ENCODE peak calls at places on chromosome 22, in eight cellular contexts. T is PC-3, I is MM.1S, O is SK-N-SH, U is GM23338, X is hepatocyte, Q is HCT116, J is OCI-LY7. D is an unnamed sample.

GRCh38 chr22:32337015-32337414 is 20.7 kb upstream of the RFPL3 start:
- DNase-seq in T (no peak), I (no peak), O (no peak), U (no peak), X (no peak), Q (no peak), J (no peak), D (no peak)

GRCh38 chr22:46195487-46196165 is 45.3 kb downstream of the PPARA start:
- DNase-seq in T (no peak), I (no peak), O (no peak), U (no peak), X (no peak), Q (no peak), J (no peak), D (no peak)

GRCh38 chr22:37638351-37639069 is 959 bp upstream of the SH3BP1 start:
- DNase-seq in T (no peak), I (peak; percentile 76), O (no peak), U (no peak), X (peak; percentile 62), Q (no peak), J (no peak), D (no peak)

GRCh38 chr22:21775061-21775460 is 39.5 kb upstream of the YPEL1 start:
- DNase-seq in T (no peak), I (no peak), O (no peak), U (no peak), X (no peak), Q (no peak), J (no peak), D (no peak)

GRCh38 chr22:46209262-46209661 is 40.8 kb downstream of the CDPF1 start:
- DNase-seq in T (no peak), I (no peak), O (no peak), U (no peak), X (no peak), Q (no peak), J (no peak), D (no peak)

GRCh38 chr22:49490692-49491091 is 337.0 kb downstream of the BRD1 start:
- DNase-seq in T (no peak), I (no peak), O (no peak), U (no peak), X (no peak), Q (no peak), J (no peak), D (no peak)

GRCh38 chr22:48489551-48490512 is 1337.8 kb downstream of the BRD1 start:
- DNase-seq in T (no peak), I (peak; percentile 34), O (peak; percentile 48), U (no peak), X (peak; percentile 44), Q (no peak), J (no peak), D (peak; percentile 64)

GRCh38 chr22:41308544-41308947 is 7.2 kb downstream of the ZC3H7B start:
- DNase-seq in T (no peak), I (no peak), O (no peak), U (no peak), X (peak; percentile 75), Q (no peak), J (no peak), D (no peak)

GRCh38 chr22:46150615-46151423 is 493 bp downstream of the PPARA start:
- DNase-seq in T (no peak), I (peak; percentile 50), O (peak; percentile 97), U (peak; percentile 39), X (peak; percentile 40), Q (no peak), J (peak; percentile 13), D (peak; percentile 69)

GRCh38 chr22:42615092-42615859 is 593 bp upstream of the POLDIP3 start:
- DNase-seq in T (peak; percentile 96), I (peak; percentile 93), O (peak; percentile 79), U (peak; percentile 95), X (peak; percentile 95), Q (peak; percentile 99), J (peak; percentile 97), D (peak; percentile 91)

GRCh38 chr22:36911887-36912661 is 1.4 kb upstream of the CSF2RB start:
- DNase-seq in T (no peak), I (no peak), O (no peak), U (peak; percentile 84), X (no peak), Q (no peak), J (no peak), D (no peak)

GRCh38 chr22:49817359-49817758 is 10.3 kb downstream of the BRD1 start:
- DNase-seq in T (no peak), I (no peak), O (no peak), U (no peak), X (no peak), Q (no peak), J (no peak), D (no peak)

GRCh38 chr22:23221351-23221804 is 41.1 kb downstream of the BCR start:
- DNase-seq in T (no peak), I (no peak), O (no peak), U (no peak), X (no peak), Q (no peak), J (no peak), D (no peak)

GRCh38 chr22:42932857-42933782 is 76.0 kb upstream of the ARFGAP3 start:
- DNase-seq in T (no peak), I (no peak), O (no peak), U (no peak), X (no peak), Q (no peak), J (peak; percentile 73), D (no peak)

GRCh38 chr22:43263645-43264514 is 76.9 kb upstream of the TTLL12 start:
- DNase-seq in T (no peak), I (peak; percentile 83), O (peak; percentile 66), U (no peak), X (peak; percentile 84), Q (peak; percentile 48), J (no peak), D (no peak)

GRCh38 chr22:24466831-24467249 is 28.3 kb upstream of the UPB1 start:
- DNase-seq in T (peak; percentile 3), I (peak; percentile 57), O (no peak), U (no peak), X (no peak), Q (peak; percentile 6), J (no peak), D (peak; percentile 54)

DNA sequence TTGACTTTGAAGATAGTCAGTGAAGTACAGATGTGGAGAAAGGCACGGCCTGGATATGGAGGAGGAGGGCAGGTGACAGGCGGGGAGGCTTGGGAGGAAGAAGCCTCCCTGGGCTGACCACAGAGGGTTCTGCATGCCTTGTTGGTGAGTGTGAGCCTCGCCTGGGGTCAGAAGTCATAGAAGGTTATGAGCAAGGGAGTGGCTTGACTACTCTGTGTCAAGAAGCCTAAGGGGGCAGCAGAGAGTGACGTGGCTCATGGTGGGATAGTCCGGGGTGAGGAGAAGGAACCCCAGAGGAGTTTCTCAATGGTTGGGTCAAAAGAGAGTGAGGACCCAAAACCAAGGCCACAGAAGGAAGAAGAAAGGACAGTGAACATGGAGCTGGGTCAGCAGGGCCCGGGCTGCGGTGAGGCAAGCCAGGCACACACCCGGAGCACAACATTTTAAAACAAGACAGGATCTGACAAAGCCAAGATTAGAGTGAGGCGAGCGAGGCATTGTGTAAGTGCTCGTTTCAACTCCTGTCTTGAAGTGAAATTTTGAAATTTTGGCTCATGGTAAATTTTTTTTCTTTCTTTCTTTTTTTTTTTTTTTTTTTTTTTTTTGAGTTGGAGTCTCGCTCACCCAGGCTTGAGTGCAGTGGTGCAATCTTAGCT is 31.9 kb downstream of the PDGFB start:
- DNase-seq in T (peak; percentile 78), I (no peak), O (no peak), U (peak; percentile 64), X (no peak), Q (peak; percentile 56), J (no peak), D (peak; percentile 45)
- TF ChIP-seq CTCF in T (peak; percentile 13), I (no peak), O (no peak), U (peak; percentile 35), X (no peak), Q (peak; percentile 27), J (peak; percentile 38), D (peak; percentile 32)

GRCh38 chr22:44941176-44941575 is 68.6 kb downstream of the PHF21B start:
- DNase-seq in T (no peak), I (no peak), O (no peak), U (no peak), X (no peak), Q (no peak), J (no peak), D (peak; percentile 63)
- TF ChIP-seq EZH2phosphoT487 in T (no peak), I (no peak), O (no peak), U (no peak), X (no peak), Q (no peak), J (no peak), D (no peak)

DNA sequence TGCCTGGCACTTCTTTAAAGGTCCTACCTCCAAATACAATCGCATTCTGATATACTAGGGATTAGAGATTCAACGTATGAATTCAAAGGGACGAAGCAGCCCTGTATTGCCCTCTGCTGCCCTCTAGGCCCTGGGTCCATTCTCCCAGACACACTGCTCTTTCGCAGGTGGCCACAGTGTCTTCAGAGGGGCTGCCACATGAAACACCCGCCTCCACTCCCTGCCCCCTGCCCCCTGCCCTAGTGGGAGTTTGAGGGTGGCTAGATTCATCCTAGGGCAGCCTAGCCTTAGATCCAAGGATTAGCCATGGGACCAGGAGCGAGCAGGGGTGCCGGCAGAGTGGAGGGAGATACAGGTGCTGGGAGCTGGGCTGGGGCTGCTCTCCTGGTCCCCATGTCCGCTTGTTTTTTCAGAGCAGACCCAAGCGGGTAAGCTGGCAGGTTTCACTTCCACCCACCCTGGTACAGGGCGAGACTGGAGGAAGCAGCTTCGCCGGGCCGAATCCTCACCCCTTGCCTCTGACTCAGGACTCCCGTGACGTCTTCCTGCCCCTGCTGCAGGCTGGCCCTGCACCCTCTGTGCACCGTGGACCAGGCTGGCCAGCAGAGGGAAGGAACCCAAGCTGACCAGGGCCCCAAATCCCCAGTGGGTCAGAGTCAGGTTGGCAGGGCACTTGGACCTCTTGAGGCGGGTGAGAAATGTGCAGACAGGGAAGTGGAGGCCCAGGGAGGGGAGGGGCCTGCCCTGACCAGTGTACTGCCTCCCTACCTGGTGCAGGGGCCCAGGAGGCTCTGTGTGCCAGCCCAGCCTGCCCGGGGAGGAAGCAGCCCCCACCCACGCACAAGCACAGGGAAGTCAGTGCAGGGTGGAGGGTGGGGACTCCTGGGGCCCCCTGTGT is 28.4 kb upstream of the HMOX1 start:
- DNase-seq in T (peak; percentile 19), I (peak; percentile 80), O (no peak), U (peak; percentile 83), X (no peak), Q (no peak), J (peak; percentile 91), D (peak; percentile 74)
- TF ChIP-seq CTCF in T (peak; percentile 44), I (peak; percentile 50), O (peak; percentile 22), U (peak; percentile 57), X (peak; percentile 7), Q (peak; percentile 18), J (peak; percentile 66), D (peak; percentile 62)

GRCh38 chr22:20639750-20640149 is 132.3 kb downstream of the MED15 start:
- DNase-seq in T (no peak), I (no peak), O (no peak), U (no peak), X (no peak), Q (no peak), J (no peak), D (no peak)

GRCh38 chr22:20641198-20641892 is 132.6 kb upstream of the SERPIND1 start:
- DNase-seq in T (no peak), I (no peak), O (no peak), U (no peak), X (no peak), Q (no peak), J (no peak), D (no peak)

GRCh38 chr22:20641919-20642579 is 131.9 kb upstream of the SERPIND1 start:
- DNase-seq in T (no peak), I (no peak), O (no peak), U (no peak), X (no peak), Q (no peak), J (no peak), D (no peak)

GRCh38 chr22:20644071-20644642 is 129.8 kb upstream of the SERPIND1 start:
- DNase-seq in T (no peak), I (no peak), O (no peak), U (no peak), X (no peak), Q (no peak), J (no peak), D (no peak)

GRCh38 chr22:20642668-20643179 is 131.2 kb upstream of the SERPIND1 start:
- DNase-seq in T (no peak), I (no peak), O (no peak), U (no peak), X (no peak), Q (no peak), J (no peak), D (no peak)
- TF ChIP-seq EZH2phosphoT487 in T (no peak), I (no peak), O (no peak), U (no peak), X (no peak), Q (no peak), J (no peak), D (no peak)